ENCODE peak calls at places on chromosomes 6 and 20, in eight cellular contexts. P is endodermal cell, N is brain microvascular endothelial cell, I is endothelial cell of umbilical vein, R is choroid plexus epithelial cell, B is H1, V is psoas muscle, G is tibial artery. J is an unnamed sample.

GRCh38 chr6:149924206-149924932 is 1.4 kb upstream of the RAET1G start:
- DNase-seq in B (no peak), G (no peak), N (no peak), P (peak), R (no peak), I (no peak), V (peak), J (no peak)

GRCh38 chr6:37244430-37245310 is 12.9 kb upstream of the TBC1D22B start:
- DNase-seq in B (no peak), P (no peak), R (peak), G (peak), N (peak), V (peak), I (peak), J (peak)

GRCh38 chr6:156779206-156780116 is 2.3 kb downstream of the ARID1B start:
- DNase-seq in G (peak), N (no peak), P (peak), R (no peak), B (peak), V (peak), I (peak), J (no peak)

GRCh38 chr6:156427345-156427744 is 349.8 kb upstream of the ARID1B start:
- DNase-seq in I (peak), P (no peak), B (no peak), V (no peak), N (peak), R (peak), G (peak), J (no peak)

GRCh38 chr6:23445157-23445710 is 680.8 kb upstream of the NRSN1 start:
- DNase-seq in I (peak), R (peak), G (no peak), N (no peak), V (no peak), B (no peak), P (no peak), J (no peak)

GRCh38 chr20:18615020-18615652 is 27.3 kb downstream of the DTD1 start:
- DNase-seq in V (no peak), R (no peak), I (no peak), B (no peak), P (no peak), N (no peak), G (no peak), J (no peak)

GRCh38 chr20:46252352-46253091 is 55.8 kb downstream of the CDH22 start:
- DNase-seq in G (no peak), I (no peak), P (no peak), V (no peak), R (no peak), B (no peak), N (no peak), J (no peak)

GRCh38 chr6:89023591-89024441 is 56.7 kb upstream of the PNRC1 start:
- DNase-seq in P (no peak), I (no peak), R (no peak), V (no peak), N (no peak), B (no peak), G (peak), J (no peak)

GRCh38 chr20:44198872-44199271 is 11.7 kb downstream of the OSER1 start:
- DNase-seq in R (no peak), V (no peak), G (no peak), N (no peak), B (no peak), I (no peak), P (no peak), J (no peak)

GRCh38 chr6:83592770-83593394 is 80.5 kb downstream of the PRSS35 start:
- DNase-seq in B (no peak), R (peak), N (peak), G (no peak), V (no peak), I (peak), P (peak), J (no peak)

GRCh38 chr6:140669321-140669720 is 1294.9 kb upstream of the CITED2 start:
- DNase-seq in I (no peak), B (no peak), R (peak), V (no peak), P (no peak), G (no peak), N (peak), J (no peak)

GRCh38 chr6:91428953-91429560 is 842.2 kb upstream of the MAP3K7 start:
- DNase-seq in P (no peak), N (no peak), R (no peak), I (no peak), V (no peak), B (no peak), G (no peak), J (no peak)
- TF ChIP-seq CTCF in P (peak), N (no peak), R (no peak), I (no peak), V (no peak), B (no peak), G (no peak), J (no peak)

GRCh38 chr6:6004147-6004995 is 2.4 kb downstream of the NRN1 start:
- DNase-seq in P (peak), V (no peak), R (no peak), N (peak), I (peak), G (no peak), B (peak), J (no peak)

GRCh38 chr6:6002005-6002808 is 4.5 kb downstream of the NRN1 start:
- DNase-seq in N (no peak), G (no peak), B (peak), R (no peak), P (peak), V (no peak), I (no peak), J (no peak)

GRCh38 chr6:6002809-6003333 is 3.9 kb downstream of the NRN1 start:
- DNase-seq in V (no peak), R (no peak), I (no peak), B (no peak), G (no peak), N (no peak), P (no peak), J (no peak)

GRCh38 chr6:6001443-6001842 is 5.3 kb downstream of the NRN1 start:
- DNase-seq in B (no peak), N (no peak), G (no peak), R (no peak), V (no peak), P (peak), I (no peak), J (no peak)

DNA sequence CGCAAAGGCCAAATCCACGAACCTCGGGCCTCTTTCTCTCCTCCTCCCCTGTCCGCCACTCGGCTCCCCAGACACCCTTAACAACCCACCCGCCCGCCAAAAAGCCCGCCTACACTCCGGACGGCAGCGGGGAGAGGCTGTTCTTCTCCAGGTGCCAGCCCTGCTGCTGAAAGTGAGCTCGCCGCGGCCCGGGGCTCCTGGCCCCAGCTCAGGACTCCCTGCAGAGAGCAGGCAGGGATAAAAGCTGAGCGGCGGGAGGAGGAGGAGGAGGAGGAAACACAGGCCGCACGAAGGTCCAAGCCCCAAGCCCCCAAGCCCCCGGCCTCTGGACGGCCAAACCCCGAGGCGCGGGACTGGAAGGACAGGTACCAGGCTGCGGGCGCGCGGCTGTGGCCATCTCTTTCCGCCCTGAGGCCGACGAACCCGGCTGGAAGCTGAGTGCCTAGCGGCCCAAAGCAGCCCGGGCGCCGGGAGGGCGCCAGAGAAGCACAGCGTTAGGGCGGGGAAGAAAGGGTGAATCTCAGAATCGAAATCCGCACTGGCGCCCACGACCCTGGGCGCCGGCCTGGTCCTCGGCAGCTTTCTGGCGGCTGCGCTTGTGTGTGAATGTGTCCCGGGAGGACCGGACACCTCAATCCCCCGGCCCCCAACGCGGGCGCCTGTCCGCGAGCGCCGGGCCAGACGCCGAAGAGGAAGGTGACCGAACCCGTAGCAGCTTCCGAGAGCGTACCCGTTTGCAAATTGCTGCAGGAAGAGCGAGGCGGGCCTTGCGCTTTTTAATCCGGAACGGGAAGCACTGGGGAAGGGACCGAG is 3.2 kb downstream of the NRN1 start:
- DNase-seq in R (no peak), I (peak), P (peak), N (peak), V (peak), G (no peak), B (peak), J (no peak)
- H3K4me3 ChIP-seq in R (no peak), I (peak), P (peak), N (peak), V (peak), G (peak), B (peak), J (no peak)

GRCh38 chr20:57609842-57610167 is 10.4 kb downstream of the ZBP1 start:
- DNase-seq in G (no peak), N (no peak), P (no peak), R (no peak), I (no peak), V (peak), B (no peak), J (no peak)
- TF ChIP-seq CTCF in G (no peak), N (peak), P (peak), R (peak), I (no peak), V (no peak), B (peak), J (no peak)

GRCh38 chr6:52364480-52365166 is 2.7 kb downstream of the PAQR8 start:
- DNase-seq in P (no peak), R (no peak), B (no peak), G (no peak), N (no peak), I (no peak), V (no peak), J (no peak)

GRCh38 chr6:52362443-52363221 is 681 bp downstream of the PAQR8 start:
- DNase-seq in G (peak), B (peak), I (peak), R (no peak), N (peak), P (peak), V (peak), J (peak)

GRCh38 chr6:52361347-52361944 is 505 bp upstream of the PAQR8 start:
- DNase-seq in I (no peak), P (peak), G (peak), V (no peak), B (no peak), R (peak), N (no peak), J (no peak)

GRCh38 chr6:52361945-52362442 is at the start of gene PAQR8:
- DNase-seq in N (peak), B (peak), G (peak), V (peak), R (peak), I (peak), P (peak), J (peak)

DNA sequence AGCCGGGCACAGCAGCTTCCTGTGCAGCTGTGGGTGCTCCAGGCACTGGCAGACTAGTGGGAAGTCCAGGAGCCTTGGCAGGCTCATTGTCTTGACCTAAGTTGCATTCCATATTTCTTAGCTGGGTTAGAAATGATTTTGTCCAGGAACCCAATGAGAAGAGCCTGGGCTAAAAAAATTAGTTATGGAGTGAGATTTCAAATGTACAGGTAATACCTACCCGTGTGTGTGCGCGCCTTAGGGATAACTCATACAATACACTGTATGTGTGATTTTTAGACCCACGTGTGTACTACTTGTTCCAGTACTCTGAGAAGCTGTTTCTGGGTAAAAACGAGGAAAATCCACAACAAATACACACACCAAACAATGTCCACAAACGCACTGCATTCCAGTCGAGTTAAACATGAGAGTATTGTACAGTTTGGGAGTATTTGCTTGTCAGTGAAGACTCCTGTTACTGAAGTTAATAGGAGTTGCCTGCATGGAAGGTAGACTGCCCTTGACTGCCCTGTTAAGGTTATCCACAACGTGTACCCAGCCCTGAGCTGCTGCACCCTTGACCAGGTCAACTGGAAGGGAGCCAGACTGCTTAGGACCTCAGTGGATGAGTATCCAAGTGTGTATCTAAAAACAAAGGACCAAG is 1.4 kb downstream of the PAQR8 start:
- DNase-seq in B (no peak), G (no peak), N (no peak), V (no peak), P (no peak), R (peak), I (no peak), J (no peak)
- H3K4me3 ChIP-seq in B (peak), G (peak), N (peak), V (peak), P (peak), R (peak), I (peak), J (peak)

GRCh38 chr6:136738178-136739057 is 53.9 kb downstream of the MAP3K5 start:
- DNase-seq in V (no peak), N (no peak), G (peak), P (no peak), B (no peak), I (peak), R (peak), J (no peak)
- TF ChIP-seq CTCF in V (no peak), N (no peak), G (no peak), P (no peak), B (no peak), I (no peak), R (no peak), J (no peak)

DNA sequence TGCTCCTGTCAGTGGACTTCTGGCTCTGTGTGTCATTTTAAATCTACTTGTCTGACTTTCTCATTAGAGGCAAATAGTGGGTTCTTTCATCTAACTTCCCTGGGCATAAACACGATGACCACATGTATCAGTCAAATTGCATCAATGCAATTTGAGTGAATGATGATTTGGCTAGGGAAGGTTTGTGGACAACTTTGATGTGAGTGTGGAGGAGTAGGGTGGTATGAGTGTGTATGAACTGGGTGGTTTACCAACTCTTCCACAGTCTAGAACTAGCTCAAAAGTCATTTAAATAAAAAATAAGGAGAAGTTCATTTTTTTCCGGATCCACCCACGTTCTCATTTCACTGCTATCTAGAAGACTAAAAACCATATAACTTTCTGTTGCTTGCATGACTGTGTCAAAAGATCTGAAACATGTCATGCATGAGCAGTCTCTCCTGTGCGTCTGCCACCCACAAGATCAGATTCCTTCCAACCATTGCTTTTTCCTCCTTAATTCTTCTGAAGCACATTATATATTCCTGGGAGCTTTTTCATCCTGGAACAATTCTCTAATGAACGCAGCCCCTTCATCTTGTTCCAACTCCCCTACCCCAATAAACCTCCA is 23.6 kb downstream of the SLC35D3 start:
- DNase-seq in I (no peak), P (peak), B (no peak), R (no peak), V (no peak), N (no peak), G (no peak), J (no peak)
- H3K4me3 ChIP-seq in I (no peak), P (no peak), B (no peak), R (no peak), V (no peak), N (no peak), G (no peak), J (no peak)

J was measured in RWPE2.